ENCODE peak calls at places on chromosomes 2 and 18, in nine cellular contexts. Y is upper lobe of left lung, D is transverse colon, J is A549, O is stomach, L is suprapubic skin, G is SK-N-SH, Q is ovary, C is GM12878. X is an unnamed sample.

GRCh38 chr2:101736861-101737291 is 39.4 kb downstream of the MAP4K4 start:
- DNase-seq in Y (no peak), Q (no peak), G (no peak), O (no peak), J (no peak), L (no peak), C (no peak), D (no peak), X (no peak)

GRCh38 chr2:165198181-165198580 is 5.7 kb downstream of the SCN3A start:
- DNase-seq in Q (no peak), C (no peak), L (no peak), G (no peak), Y (no peak), O (no peak), J (no peak), D (no peak), X (no peak)

GRCh38 chr2:74250189-74250631 is 51.8 kb downstream of the MTHFD2 start:
- DNase-seq in D (peak; percentile 53), J (peak; percentile 56), O (peak; percentile 59), Y (peak; percentile 33), L (no peak), Q (peak; percentile 50), C (peak; percentile 17), G (peak; percentile 85), X (no peak)

GRCh38 chr2:181123798-181124217 is 143.4 kb downstream of the UBE2E3 start:
- DNase-seq in J (no peak), L (no peak), C (peak; percentile 53), Q (no peak), D (peak; percentile 17), G (no peak), O (no peak), Y (peak; percentile 31), X (no peak)

GRCh38 chr2:101022221-101022620 is 20.1 kb downstream of the RPL31 start:
- DNase-seq in L (no peak), Q (no peak), C (no peak), D (no peak), O (no peak), Y (no peak), J (no peak), G (no peak), X (no peak)

GRCh38 chr18:75874401-75875093 is 447.0 kb upstream of the SMIM21 start:
- DNase-seq in D (no peak), O (no peak), Q (no peak), J (no peak), C (no peak), G (no peak), L (no peak), Y (no peak), X (no peak)

GRCh38 chr2:118706844-118707243 is 140.6 kb downstream of the EN1 start:
- DNase-seq in D (no peak), Y (no peak), Q (no peak), J (no peak), O (no peak), L (no peak), G (no peak), C (no peak), X (no peak)

GRCh38 chr2:234366891-234367290 is 130.0 kb downstream of the ARL4C start:
- DNase-seq in Q (no peak), L (no peak), O (no peak), C (no peak), G (no peak), Y (peak; percentile 26), J (no peak), D (no peak), X (no peak)

GRCh38 chr2:105712166-105712915 is 32.4 kb upstream of the NCK2 start:
- DNase-seq in Y (no peak), L (no peak), Q (no peak), G (no peak), D (no peak), O (no peak), J (peak; percentile 6), C (no peak), X (no peak)

GRCh38 chr18:25605322-25605721 is 253.4 kb upstream of the ZNF521 start:
- DNase-seq in G (no peak), Q (no peak), J (no peak), L (no peak), O (no peak), C (no peak), Y (no peak), D (no peak), X (no peak)

GRCh38 chr2:219636941-219637841 is 9.8 kb downstream of the SLC4A3 start:
- DNase-seq in G (no peak), Y (no peak), D (no peak), L (peak; percentile 44), Q (no peak), J (no peak), C (no peak), O (no peak), X (no peak)

GRCh38 chr18:54983041-54983686 is 23.9 kb upstream of the CCDC68 start:
- DNase-seq in D (no peak), Y (no peak), G (peak; percentile 67), O (no peak), C (no peak), L (no peak), Q (no peak), J (peak; percentile 65), X (no peak)

GRCh38 chr2:10452334-10452733 is 4.2 kb upstream of the ODC1 start:
- DNase-seq in Q (no peak), C (no peak), Y (peak; percentile 87), L (no peak), D (peak; percentile 82), G (peak; percentile 80), O (peak; percentile 91), J (peak; percentile 95), X (peak; percentile 79)

GRCh38 chr2:60463249-60463648 is 90.2 kb downstream of the BCL11A start:
- DNase-seq in Y (no peak), D (no peak), L (no peak), J (no peak), G (no peak), Q (peak; percentile 49), O (no peak), C (no peak), X (peak; percentile 77)

GRCh38 chr2:138516030-138516704 is 14.6 kb downstream of the SPOPL start:
- DNase-seq in C (no peak), J (peak; percentile 19), O (no peak), D (no peak), G (no peak), Q (no peak), Y (no peak), L (no peak), X (no peak)
- TF ChIP-seq EP300 in C (no peak), J (no peak), O (no peak), D (no peak), G (no peak), Q (no peak), Y (no peak), L (no peak), X (no peak)

GRCh38 chr2:239201884-239202283 is 198.9 kb downstream of the HDAC4 start:
- DNase-seq in D (no peak), Y (no peak), J (no peak), O (no peak), L (peak; percentile 52), G (no peak), Q (no peak), C (no peak), X (peak; percentile 56)

GRCh38 chr2:239200646-239201530 is 199.9 kb downstream of the HDAC4 start:
- DNase-seq in G (no peak), Q (no peak), O (no peak), D (no peak), Y (no peak), L (peak; percentile 66), C (no peak), J (no peak), X (peak; percentile 63)

GRCh38 chr2:239202836-239203235 is 198.0 kb downstream of the HDAC4 start:
- DNase-seq in L (peak; percentile 65), Y (no peak), O (no peak), D (no peak), J (no peak), G (no peak), C (no peak), Q (no peak), X (peak; percentile 64)

GRCh38 chr2:239202343-239202742 is 198.5 kb downstream of the HDAC4 start:
- DNase-seq in D (no peak), L (peak; percentile 75), J (no peak), G (no peak), Q (no peak), C (no peak), O (no peak), Y (no peak), X (peak; percentile 64)

DNA sequence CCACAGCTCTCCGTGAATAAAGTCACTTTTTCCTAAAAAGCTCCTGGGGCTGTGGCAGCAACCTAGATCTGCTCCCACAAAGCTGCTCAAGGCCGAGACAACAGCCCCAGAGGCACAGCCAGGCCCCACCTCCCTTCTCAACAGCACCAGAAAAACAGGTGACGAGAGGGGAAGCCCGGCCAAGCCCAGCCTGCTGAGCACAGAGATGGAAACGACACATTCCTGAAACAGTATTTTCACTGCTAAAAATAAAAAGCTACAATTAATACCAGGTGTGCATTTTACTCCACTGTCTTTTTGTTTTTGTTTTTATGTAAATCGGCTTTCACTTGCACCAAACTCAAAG is 199.3 kb downstream of the HDAC4 start:
- DNase-seq in L (no peak), Q (peak; percentile 66), C (no peak), D (no peak), G (no peak), Y (no peak), J (no peak), O (no peak), X (peak; percentile 89)
- H3K27ac ChIP-seq in L (peak overlapping the region; percentile 64), Q (peak overlapping the region; percentile 57), C (no peak overlapping the region), D (peak overlapping the region; percentile 28), G (no peak overlapping the region), Y (no peak overlapping the region), J (no peak overlapping the region), O (no peak overlapping the region), X (peak overlapping the region; percentile 79)

GRCh38 chr2:188251034-188251433 is 40.6 kb upstream of the GULP1 start:
- DNase-seq in J (no peak), D (no peak), Y (no peak), G (no peak), L (no peak), C (no peak), Q (no peak), O (no peak), X (no peak)

GRCh38 chr2:188243381-188243780 is 48.3 kb upstream of the GULP1 start:
- DNase-seq in O (no peak), J (no peak), G (no peak), D (no peak), C (no peak), Q (no peak), L (no peak), Y (no peak), X (no peak)

GRCh38 chr2:188245230-188245629 is 46.4 kb upstream of the GULP1 start:
- DNase-seq in O (no peak), J (no peak), C (no peak), L (no peak), Q (no peak), Y (no peak), G (no peak), D (no peak), X (no peak)

GRCh38 chr2:188244383-188244782 is 47.3 kb upstream of the GULP1 start:
- DNase-seq in C (no peak), Q (no peak), O (no peak), D (no peak), Y (no peak), G (no peak), J (peak; percentile 20), L (no peak), X (no peak)

GRCh38 chr2:188248513-188248912 is 43.2 kb upstream of the GULP1 start:
- DNase-seq in J (no peak), Y (no peak), G (no peak), Q (no peak), D (no peak), C (no peak), L (no peak), O (no peak), X (no peak)
- TF ChIP-seq EP300 in J (no peak), Y (no peak), G (no peak), Q (no peak), D (no peak), C (no peak), L (no peak), O (no peak), X (no peak)

GRCh38 chr2:17736989-17737388 is 16.6 kb downstream of the SMC6 start:
- DNase-seq in Q (no peak), D (no peak), L (no peak), G (no peak), O (no peak), C (no peak), J (no peak), Y (no peak), X (no peak)
- H3K27ac ChIP-seq in Q (no peak overlapping the region), D (no peak overlapping the region), L (no peak overlapping the region), G (peak overlapping the region; percentile 89), O (no peak overlapping the region), C (no peak overlapping the region), J (no peak overlapping the region), Y (no peak overlapping the region), X (no peak overlapping the region)

X was measured in sigmoid colon.